ENCODE peak calls at places on chromosomes 1 and 21, in six cellular contexts. Q is astrocyte of the spinal cord, T is Panc1, E is AG09309, A is neural progenitor cell, V is epithelial cell of proximal tubule. S is an unnamed sample.

GRCh38 chr1:45796381-45796780 is 7.0 kb upstream of the MAST2 start:
- DNase-seq in T (no peak), V (no peak), Q (no peak), A (no peak), E (no peak), S (peak)

GRCh38 chr1:230067871-230068814 is 1.1 kb downstream of the GALNT2 start:
- DNase-seq in T (no peak), A (peak), E (no peak), V (no peak), Q (no peak), S (no peak)

GRCh38 chr1:29236993-29237905 is 927 bp downstream of the PTPRU start:
- DNase-seq in E (no peak), V (no peak), A (peak), T (no peak), Q (peak), S (no peak)

GRCh38 chr1:31937300-31938183 is 626 bp downstream of the PTP4A2 start:
- DNase-seq in A (peak), E (no peak), T (no peak), Q (peak), V (no peak), S (peak)

GRCh38 chr1:207128336-207128921 is 24.4 kb downstream of the C4BPA start:
- DNase-seq in A (peak), V (no peak), T (no peak), Q (no peak), E (no peak), S (no peak)

GRCh38 chr1:114669562-114670082 is at the start of gene DENND2C:
- DNase-seq in E (no peak), T (no peak), V (no peak), Q (no peak), A (peak), S (no peak)

GRCh38 chr1:15936025-15936424 is 39.9 kb downstream of the ZBTB17 start:
- DNase-seq in E (no peak), T (no peak), V (no peak), A (no peak), Q (no peak), S (no peak)

GRCh38 chr1:52055854-52056109 is 313 bp upstream of the BTF3L4 start:
- DNase-seq in A (no peak), Q (no peak), E (no peak), T (no peak), V (no peak), S (no peak)

GRCh38 chr1:62117416-62117815 is 77.2 kb upstream of the L1TD1 start:
- DNase-seq in Q (no peak), T (no peak), V (no peak), E (no peak), A (no peak), S (no peak)

GRCh38 chr1:183831336-183831735 is 26.4 kb downstream of the RGL1 start:
- DNase-seq in Q (no peak), A (no peak), T (no peak), E (no peak), V (no peak), S (no peak)

GRCh38 chr1:204888294-204888693 is 17.6 kb downstream of the NFASC start:
- DNase-seq in E (peak), Q (no peak), A (no peak), T (no peak), V (no peak), S (peak)

GRCh38 chr21:41459884-41460534 is 34.0 kb downstream of the MX1 start:
- DNase-seq in Q (no peak), T (no peak), A (no peak), E (no peak), V (no peak), S (no peak)

GRCh38 chr1:200267458-200267857 is 142.4 kb downstream of the ZNF281 start:
- DNase-seq in V (no peak), T (no peak), A (no peak), Q (no peak), E (no peak), S (no peak)

GRCh38 chr21:31730687-31731111 is 1.2 kb downstream of the SCAF4 start:
- DNase-seq in V (no peak), Q (peak), T (no peak), A (peak), E (no peak), S (no peak)

GRCh38 chr1:44621841-44622286 is 52.4 kb downstream of the TMEM53 start:
- DNase-seq in T (no peak), V (no peak), A (no peak), E (no peak), Q (peak), S (peak)

GRCh38 chr1:86419277-86419903 is 4.6 kb upstream of the CLCA2 start:
- DNase-seq in T (no peak), Q (peak), A (peak), E (no peak), V (no peak), S (peak)

GRCh38 chr1:214952648-214953047 is 129.9 kb upstream of the KCNK2 start:
- DNase-seq in E (no peak), T (no peak), A (peak), Q (no peak), V (no peak), S (no peak)

GRCh38 chr1:66276229-66276628 is 257.7 kb upstream of the SGIP1 start:
- DNase-seq in E (no peak), Q (no peak), V (no peak), T (no peak), A (no peak), S (no peak)

GRCh38 chr1:109821221-109821669 is 57.5 kb upstream of the EPS8L3 start:
- DNase-seq in A (no peak), Q (peak), V (peak), T (no peak), E (peak), S (peak)

GRCh38 chr1:168794057-168794456 is 65.1 kb upstream of the DPT start:
- DNase-seq in T (no peak), E (no peak), Q (no peak), V (no peak), A (no peak), S (peak)

GRCh38 chr1:24683713-24684162 is 40.6 kb downstream of the SRRM1 start:
- DNase-seq in T (no peak), A (no peak), E (peak), Q (peak), V (peak), S (peak)

GRCh38 chr1:203508463-203508862 is 14.5 kb downstream of the OPTC start:
- DNase-seq in E (no peak), V (no peak), T (no peak), Q (no peak), A (peak), S (no peak)
- TF ChIP-seq CTCF in E (no peak), V (no peak), T (no peak), Q (peak), A (no peak), S (no peak)

GRCh38 chr1:27488523-27489138 is 1.3 kb downstream of the WASF2 start:
- DNase-seq in E (no peak), A (peak), T (no peak), Q (peak), V (no peak), S (peak)
- H3K4me3 ChIP-seq in E (peak), A (peak), T (peak), Q (peak), V (peak), S (peak)

GRCh38 chr21:26715116-26715515 is 130.1 kb downstream of the ADAMTS1 start:
- DNase-seq in E (no peak), A (no peak), T (no peak), Q (no peak), V (no peak), S (no peak)

GRCh38 chr21:26715878-26716506 is 129.2 kb downstream of the ADAMTS1 start:
- DNase-seq in T (no peak), E (no peak), V (no peak), Q (peak), A (peak), S (peak)

GRCh38 chr21:26719750-26720149 is 125.5 kb downstream of the ADAMTS1 start:
- DNase-seq in A (no peak), Q (peak), T (no peak), V (no peak), E (no peak), S (no peak)

DNA sequence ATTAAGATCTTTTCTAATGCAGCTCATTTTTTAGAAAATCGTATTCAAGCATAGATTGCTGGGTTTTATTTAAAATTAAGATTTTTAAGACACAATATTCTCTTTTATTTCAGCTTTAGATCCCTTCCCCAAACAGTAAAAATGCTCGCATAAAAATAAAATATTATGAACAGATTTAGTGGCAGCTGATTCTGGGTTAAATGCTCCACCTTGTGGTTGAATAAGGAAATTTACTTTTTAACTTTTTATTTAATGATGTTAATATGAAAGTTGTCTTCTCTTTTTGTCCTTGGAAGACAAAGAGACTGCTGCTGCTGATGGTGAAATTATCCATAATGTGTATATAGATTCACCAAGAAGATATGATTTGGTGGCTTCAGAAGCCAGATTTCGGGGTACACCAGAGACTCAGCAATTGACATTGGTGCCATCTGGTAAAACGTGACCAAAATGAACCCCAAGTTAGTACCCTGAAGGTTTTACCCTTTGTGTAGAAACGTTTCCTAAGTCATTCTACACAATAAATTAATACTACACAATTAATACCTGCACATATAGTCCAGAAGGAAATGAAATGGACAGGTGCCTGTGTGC is 128.0 kb downstream of the ADAMTS1 start:
- DNase-seq in Q (peak), E (no peak), A (no peak), T (no peak), V (no peak), S (peak)
- TF ChIP-seq CTCF in Q (peak), E (peak), A (peak), T (peak), V (peak), S (peak)

DNA sequence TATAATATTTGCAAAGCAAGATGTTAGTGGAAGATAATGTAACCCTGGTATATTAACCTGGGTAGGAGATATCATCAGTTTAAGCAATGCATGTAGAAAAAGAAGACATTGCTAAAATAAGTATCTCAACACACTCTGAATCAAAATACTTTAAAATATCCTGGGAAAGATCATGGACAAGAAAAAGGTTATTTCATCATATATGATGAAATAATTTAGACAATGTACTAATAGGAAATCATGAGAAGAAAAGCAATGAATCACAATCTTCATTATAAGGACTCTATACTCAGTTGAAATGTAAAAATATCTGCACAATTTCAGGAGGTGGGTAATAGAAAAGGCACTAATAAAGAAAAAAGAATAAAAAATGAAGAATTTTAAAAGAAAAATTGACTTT is 158.8 kb downstream of the KCNT2 start:
- DNase-seq in A (no peak), V (no peak), Q (no peak), T (no peak), E (no peak), S (peak)
- H3K4me3 ChIP-seq in A (no peak), V (no peak), Q (no peak), T (no peak), E (no peak), S (no peak)